ENCODE peak calls at places on chromosomes 16 and 17, in four cellular contexts. J is HCT116, R is K562, I is HepG2. M is an unnamed sample.

GRCh38 chr16:21226749-21227148 is 6.8 kb upstream of the ANKS4B start:
- DNase-seq in R (no peak), I (no peak), J (no peak), M (no peak)

GRCh38 chr16:14502932-14503741 is 126.9 kb downstream of the PARN start:
- DNase-seq in J (no peak), I (no peak), R (peak), M (no peak)

GRCh38 chr16:81061855-81062608 is 15.0 kb downstream of the C16orf46 start:
- DNase-seq in I (no peak), R (no peak), J (no peak), M (no peak)

GRCh38 chr17:52606098-52606497 is 447.6 kb upstream of the CA10 start:
- DNase-seq in R (no peak), I (no peak), J (no peak), M (no peak)

GRCh38 chr16:12542818-12543699 is 260.6 kb downstream of the CPPED1 start:
- DNase-seq in I (no peak), J (no peak), R (no peak), M (no peak)

GRCh38 chr16:88775825-88776224 is 9.2 kb downstream of the PIEZO1 start:
- DNase-seq in J (no peak), I (no peak), R (no peak), M (no peak)

GRCh38 chr16:57127037-57127763 is 34.8 kb downstream of the CPNE2 start:
- DNase-seq in R (peak), I (no peak), J (no peak), M (no peak)

GRCh38 chr16:86026916-86027315 is 128.0 kb downstream of the IRF8 start:
- DNase-seq in J (no peak), I (no peak), R (no peak), M (no peak)

GRCh38 chr17:38598995-38599394 is 6.8 kb downstream of the SRCIN1 start:
- DNase-seq in I (no peak), R (no peak), J (no peak), M (no peak)

DNA sequence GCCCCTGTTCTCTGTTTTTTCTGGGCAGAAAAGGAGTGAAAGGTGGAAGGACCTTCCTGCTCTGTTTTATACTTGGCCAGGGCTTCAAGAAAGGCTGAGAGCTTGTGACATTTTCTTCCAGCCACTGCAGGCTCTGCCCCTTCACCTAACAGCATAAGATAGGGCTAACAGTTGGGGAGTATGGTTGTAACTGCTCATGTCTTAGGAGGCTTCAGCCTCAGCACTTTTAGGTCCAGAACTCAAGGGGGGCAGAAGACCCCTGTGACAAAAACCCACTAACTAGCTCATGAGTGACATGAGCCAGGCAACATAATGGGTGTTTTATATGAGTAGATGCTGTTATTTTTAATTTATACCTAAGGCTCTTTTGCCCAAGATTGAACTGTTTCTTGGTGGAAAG is 4.9 kb downstream of the ALDOA start:
- DNase-seq in R (no peak), J (no peak), I (no peak), M (no peak)
- H3K27ac ChIP-seq in R (peak), J (peak), I (no peak), M (peak)

DNA sequence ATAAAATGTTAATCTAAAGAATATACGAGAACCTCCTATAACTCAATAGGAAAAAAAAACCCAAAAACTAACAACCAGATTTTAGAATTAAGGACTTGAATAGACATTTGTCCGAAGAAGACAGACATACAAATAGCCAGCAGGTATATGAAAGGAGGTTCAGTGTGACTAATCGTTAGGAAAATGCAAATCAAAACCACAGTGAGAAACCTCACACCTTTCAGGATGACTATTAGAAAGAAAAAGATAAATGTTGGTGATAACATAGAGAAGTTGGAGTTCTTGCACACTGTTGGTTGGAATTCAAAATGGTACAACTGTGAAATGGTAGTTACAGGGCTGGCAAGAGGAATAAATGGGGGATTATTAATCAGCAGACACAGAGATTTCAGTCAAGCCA is 339.0 kb downstream of the TMEM114 start:
- DNase-seq in R (no peak), I (no peak), J (no peak), M (no peak)
- TF ChIP-seq TCF7L2 in R (no peak), I (no peak), J (no peak), M (no peak)

DNA sequence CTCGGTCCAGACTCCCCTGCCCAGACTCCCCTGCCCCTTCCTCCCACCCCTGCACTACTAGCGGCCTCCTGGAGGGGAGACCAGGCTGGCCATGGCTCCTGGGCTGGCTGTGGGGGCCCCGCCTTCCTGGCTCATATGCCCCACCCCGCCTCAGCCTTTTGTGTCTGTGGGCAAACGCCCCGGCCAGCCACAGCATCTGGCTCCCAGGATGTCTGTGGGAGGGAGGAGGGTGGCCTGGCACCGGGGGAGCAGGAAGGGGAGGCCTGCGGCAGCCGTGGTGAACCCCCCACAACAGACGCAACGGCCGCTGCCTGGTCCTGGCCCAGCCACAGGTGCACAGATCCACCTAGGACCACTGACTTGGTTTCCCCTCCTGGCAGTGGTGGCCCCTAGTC is 32.9 kb downstream of the BAHCC1 start:
- DNase-seq in I (no peak), R (no peak), J (no peak), M (no peak)
- H3K27ac ChIP-seq in I (no peak), R (no peak), J (no peak), M (peak)

GRCh38 chr16:70161350-70161749 is 12.2 kb upstream of the CLEC18C start:
- DNase-seq in R (peak), I (no peak), J (no peak), M (no peak)

GRCh38 chr16:70160821-70161220 is 12.8 kb upstream of the CLEC18C start:
- DNase-seq in R (peak), I (no peak), J (no peak), M (no peak)

GRCh38 chr16:70162041-70162451 is 11.5 kb upstream of the CLEC18C start:
- DNase-seq in J (no peak), I (peak), R (peak), M (peak)

GRCh38 chr16:70160388-70160787 is 13.2 kb upstream of the CLEC18C start:
- DNase-seq in I (no peak), R (peak), J (no peak), M (no peak)

GRCh38 chr16:70163596-70163995 is 10.0 kb upstream of the CLEC18C start:
- DNase-seq in R (no peak), I (no peak), J (no peak), M (no peak)
- TF ChIP-seq TCF7L2 in R (no peak), I (no peak), J (no peak), M (no peak)

GRCh38 chr17:78875738-78876597 is 27.0 kb downstream of the CEP295NL start:
- DNase-seq in J (no peak), I (no peak), R (no peak), M (no peak)
- H3K27ac ChIP-seq in J (peak), I (no peak), R (no peak), M (no peak)

DNA sequence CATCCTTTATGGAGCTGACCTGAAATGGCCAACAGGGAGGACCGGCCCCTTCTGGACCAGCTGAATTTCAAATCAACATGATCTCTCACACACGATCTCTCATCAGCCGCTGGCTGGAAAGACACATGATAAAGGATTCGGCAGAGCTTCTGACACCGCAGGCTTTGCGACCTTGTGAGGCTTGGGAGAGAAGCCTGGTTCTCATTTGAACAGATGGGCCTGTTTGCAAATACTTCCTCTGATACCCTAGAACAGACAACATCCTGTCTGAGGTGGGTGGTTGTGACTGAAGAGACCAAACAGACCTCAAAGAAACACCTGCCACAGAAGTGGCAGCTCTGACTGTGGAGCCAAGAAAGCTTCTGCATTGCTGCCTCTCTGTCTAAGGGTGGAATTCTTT is 77.9 kb upstream of the SDK2 start:
- DNase-seq in R (no peak), J (no peak), I (no peak), M (no peak)
- TF ChIP-seq TCF7L2 in R (no peak), J (no peak), I (no peak), M (no peak)